ENCODE peak calls at places on chromosomes 3 and 15, in ten cellular contexts. L is lung; U is adipocyte; R is cardiac fibroblast; P is body of pancreas; C is SK-N-SH; V is neural progenitor cell; Y is H7; M is IMR-90; D is Jurkat, Clone E6-1. K is an unnamed sample.

GRCh38 chr3:21645121-21645897 is 105.7 kb downstream of the ZNF385D start:
- DNase-seq in L (no peak), U (peak), R (peak), P (peak), C (peak), V (no peak), Y (no peak), M (peak), D (no peak), K (no peak)

GRCh38 chr3:70086336-70086735 is 86.8 kb downstream of the SAMMSON start:
- DNase-seq in L (no peak), U (no peak), R (no peak), P (no peak), C (no peak), V (no peak), Y (no peak), M (no peak), D (no peak), K (no peak)

GRCh38 chr3:134423153-134423552 is 48.9 kb upstream of the AMOTL2 start:
- DNase-seq in L (no peak), U (peak), R (peak), P (no peak), C (peak), V (peak), Y (peak), M (peak), D (no peak), K (no peak)

GRCh38 chr3:35291837-35292236 is 347.5 kb upstream of the ARPP21 start:
- DNase-seq in L (no peak), U (peak), R (no peak), P (no peak), C (no peak), V (no peak), Y (no peak), M (no peak), D (no peak), K (no peak)

GRCh38 chr3:94146455-94146854 is 83.6 kb downstream of the NSUN3 start:
- DNase-seq in L (no peak), U (no peak), R (no peak), P (peak), C (no peak), V (no peak), Y (no peak), M (no peak), D (no peak), K (no peak)

GRCh38 chr3:69241769-69242168 is 119.4 kb upstream of the LMOD3 start:
- DNase-seq in L (no peak), U (no peak), R (no peak), P (no peak), C (no peak), V (no peak), Y (no peak), M (no peak), D (no peak), K (peak)

GRCh38 chr3:190175490-190175889 is 54.8 kb upstream of the P3H2 start:
- DNase-seq in L (no peak), U (no peak), R (peak), P (no peak), C (no peak), V (peak), Y (no peak), M (peak), D (no peak), K (no peak)

GRCh38 chr3:126468028-126468891 is 7.4 kb downstream of the ZXDC start:
- DNase-seq in L (peak), U (peak), R (peak), P (no peak), C (no peak), V (no peak), Y (no peak), M (peak), D (no peak), K (no peak)

GRCh38 chr15:88982946-88983342 is 69.8 kb upstream of the MFGE8 start:
- DNase-seq in L (no peak), U (no peak), R (no peak), P (no peak), C (no peak), V (no peak), Y (no peak), M (no peak), D (no peak), K (no peak)

GRCh38 chr3:142976621-142977398 is 13.3 kb upstream of the PAQR9 start:
- DNase-seq in L (peak), U (peak), R (peak), P (peak), C (peak), V (no peak), Y (no peak), M (peak), D (no peak), K (no peak)

GRCh38 chr3:128487813-128488635 is 5.0 kb downstream of the GATA2 start:
- DNase-seq in L (peak), U (peak), R (peak), P (peak), C (peak), V (peak), Y (peak), M (peak), D (no peak), K (peak)

GRCh38 chr3:172280406-172281051 is 167.7 kb downstream of the GHSR start:
- DNase-seq in L (no peak), U (peak), R (peak), P (no peak), C (no peak), V (no peak), Y (no peak), M (peak), D (no peak), K (no peak)

GRCh38 chr3:64586977-64587376 is 100.8 kb downstream of the ADAMTS9 start:
- DNase-seq in L (no peak), U (no peak), R (no peak), P (no peak), C (no peak), V (no peak), Y (no peak), M (no peak), D (no peak), K (no peak)

GRCh38 chr3:71684752-71685151 is 40.5 kb downstream of the EIF4E3 start:
- DNase-seq in L (no peak), U (peak), R (peak), P (no peak), C (no peak), V (no peak), Y (no peak), M (peak), D (no peak), K (no peak)

GRCh38 chr3:31295150-31295765 is 237.5 kb upstream of the STT3B start:
- DNase-seq in L (no peak), U (no peak), R (no peak), P (no peak), C (no peak), V (peak), Y (no peak), M (no peak), D (no peak), K (no peak)

GRCh38 chr3:169400874-169401273 is 262.6 kb downstream of the MECOM start:
- DNase-seq in L (no peak), U (no peak), R (no peak), P (no peak), C (no peak), V (no peak), Y (no peak), M (no peak), D (no peak), K (no peak)
- H3K4me3 ChIP-seq in L (no peak), U (no peak), R (no peak), P (no peak), C (no peak), V (no peak), Y (no peak), M (no peak), D (no peak), K (no peak)

DNA sequence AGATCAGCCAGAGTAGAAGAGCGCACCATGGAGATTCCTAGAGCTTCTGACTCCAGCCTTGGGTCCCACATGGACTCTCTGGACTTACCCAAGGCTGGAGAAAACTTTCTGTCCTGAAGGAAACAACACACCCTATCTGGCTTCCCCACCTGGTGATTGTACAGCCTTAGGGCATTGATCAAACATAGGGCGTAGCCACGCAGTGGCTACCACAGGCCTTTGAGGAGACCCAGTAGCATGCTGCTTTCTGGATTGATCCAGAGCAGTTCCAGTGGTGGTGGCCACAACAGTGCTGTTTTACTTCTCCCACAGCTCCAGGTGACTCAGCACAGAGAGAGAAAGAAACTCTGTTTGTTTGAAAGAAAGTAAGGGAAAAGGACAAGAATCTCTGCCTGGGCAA is 23.5 kb downstream of the PYDC2 start:
- DNase-seq in L (no peak), U (no peak), R (no peak), P (no peak), C (no peak), V (no peak), Y (no peak), M (no peak), D (no peak), K (no peak)
- H3K4me3 ChIP-seq in L (no peak), U (no peak), R (no peak), P (no peak), C (no peak), V (no peak), Y (no peak), M (no peak), D (no peak), K (no peak)

GRCh38 chr3:138437281-138437680 is 2.9 kb downstream of the ESYT3 start:
- DNase-seq in L (no peak), U (no peak), R (no peak), P (no peak), C (peak), V (no peak), Y (peak), M (no peak), D (no peak), K (no peak)

GRCh38 chr3:138433892-138434275 is 532 bp upstream of the ESYT3 start:
- DNase-seq in L (no peak), U (no peak), R (no peak), P (no peak), C (no peak), V (no peak), Y (no peak), M (no peak), D (no peak), K (no peak)

GRCh38 chr3:138434276-138434874 is at the start of gene ESYT3:
- DNase-seq in L (peak), U (peak), R (peak), P (peak), C (peak), V (peak), Y (peak), M (peak), D (peak), K (peak)

GRCh38 chr3:138434875-138435772 is 708 bp downstream of the ESYT3 start:
- DNase-seq in L (no peak), U (peak), R (no peak), P (peak), C (peak), V (peak), Y (peak), M (no peak), D (no peak), K (no peak)

DNA sequence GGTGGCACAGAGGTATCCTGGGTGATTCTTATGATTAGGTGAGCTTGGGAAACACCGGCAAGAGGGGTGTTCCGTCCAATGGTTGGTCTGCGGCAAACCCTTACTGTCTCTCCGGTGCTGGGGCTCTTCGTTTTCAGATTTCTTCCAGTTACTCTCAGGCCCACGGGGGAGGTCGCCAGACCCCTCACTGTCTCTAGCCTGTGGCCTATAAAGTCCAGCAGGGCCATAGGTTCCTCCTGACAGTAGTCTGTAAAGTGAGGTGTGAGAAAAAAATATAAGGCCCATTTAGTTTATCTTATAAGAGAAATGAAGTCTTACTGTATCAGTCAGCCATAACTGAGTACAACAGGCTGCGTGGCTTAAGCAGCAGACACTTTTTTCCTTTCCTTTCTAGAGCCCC is 1.4 kb downstream of the ESYT3 start:
- DNase-seq in L (no peak), U (no peak), R (no peak), P (no peak), C (no peak), V (no peak), Y (peak), M (no peak), D (no peak), K (no peak)
- H3K4me3 ChIP-seq in L (peak), U (no peak), R (no peak), P (no peak), C (no peak), V (peak), Y (peak), M (no peak), D (no peak), K (no peak)

DNA sequence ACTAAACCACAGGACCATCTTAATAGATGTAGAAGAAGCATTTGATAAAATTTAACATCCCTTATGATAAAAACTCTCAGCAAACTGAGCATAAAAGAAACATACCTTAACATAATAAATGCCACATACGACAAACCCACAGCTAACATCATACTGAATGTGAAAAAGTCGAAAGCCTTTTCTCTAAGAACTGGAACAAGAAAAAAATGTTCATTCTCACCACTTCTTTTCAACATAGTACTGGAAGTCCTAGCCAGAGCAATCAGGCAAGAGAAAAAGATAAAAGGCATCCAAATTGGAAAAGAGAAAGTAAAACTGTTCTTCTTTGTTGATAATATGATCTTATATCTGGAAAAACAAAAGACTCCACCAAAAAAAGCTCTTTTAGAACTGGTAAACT is 134.2 kb downstream of the RPL22L1 start:
- DNase-seq in L (no peak), U (no peak), R (no peak), P (no peak), C (no peak), V (no peak), Y (no peak), M (no peak), D (no peak), K (no peak)
- H3K4me3 ChIP-seq in L (no peak), U (peak), R (no peak), P (no peak), C (no peak), V (no peak), Y (no peak), M (no peak), D (no peak), K (no peak)

GRCh38 chr3:160195106-160195505 is 30.1 kb upstream of the C3orf80 start:
- DNase-seq in L (no peak), U (no peak), R (no peak), P (no peak), C (no peak), V (no peak), Y (no peak), M (no peak), D (no peak), K (no peak)

GRCh38 chr3:160194438-160194837 is 30.8 kb upstream of the C3orf80 start:
- DNase-seq in L (no peak), U (no peak), R (no peak), P (no peak), C (no peak), V (no peak), Y (no peak), M (no peak), D (no peak), K (no peak)

GRCh38 chr3:160193644-160194192 is 31.5 kb upstream of the C3orf80 start:
- DNase-seq in L (no peak), U (no peak), R (no peak), P (no peak), C (no peak), V (no peak), Y (no peak), M (no peak), D (no peak), K (no peak)

GRCh38 chr3:160196511-160197104 is 28.6 kb upstream of the C3orf80 start:
- DNase-seq in L (no peak), U (no peak), R (peak), P (no peak), C (no peak), V (peak), Y (no peak), M (no peak), D (no peak), K (no peak)

GRCh38 chr3:160192310-160192709 is 32.9 kb upstream of the C3orf80 start:
- DNase-seq in L (no peak), U (no peak), R (no peak), P (no peak), C (no peak), V (no peak), Y (no peak), M (no peak), D (no peak), K (no peak)
- H3K4me3 ChIP-seq in L (no peak), U (no peak), R (no peak), P (no peak), C (no peak), V (no peak), Y (no peak), M (no peak), D (no peak), K (no peak)

GRCh38 chr15:73924258-73924921 is 1.9 kb upstream of the LOXL1 start:
- DNase-seq in L (no peak), U (peak), R (peak), P (no peak), C (no peak), V (peak), Y (peak), M (peak), D (no peak), K (no peak)

GRCh38 chr15:73923156-73923487 is 3.1 kb upstream of the LOXL1 start:
- DNase-seq in L (no peak), U (peak), R (no peak), P (no peak), C (no peak), V (no peak), Y (no peak), M (no peak), D (no peak), K (no peak)

GRCh38 chr15:73921257-73921890 is 4.9 kb upstream of the LOXL1 start:
- DNase-seq in L (no peak), U (no peak), R (no peak), P (no peak), C (no peak), V (no peak), Y (no peak), M (no peak), D (no peak), K (no peak)

GRCh38 chr15:73922186-73923151 is 3.8 kb upstream of the LOXL1 start:
- DNase-seq in L (no peak), U (peak), R (peak), P (no peak), C (no peak), V (peak), Y (peak), M (peak), D (no peak), K (no peak)

DNA sequence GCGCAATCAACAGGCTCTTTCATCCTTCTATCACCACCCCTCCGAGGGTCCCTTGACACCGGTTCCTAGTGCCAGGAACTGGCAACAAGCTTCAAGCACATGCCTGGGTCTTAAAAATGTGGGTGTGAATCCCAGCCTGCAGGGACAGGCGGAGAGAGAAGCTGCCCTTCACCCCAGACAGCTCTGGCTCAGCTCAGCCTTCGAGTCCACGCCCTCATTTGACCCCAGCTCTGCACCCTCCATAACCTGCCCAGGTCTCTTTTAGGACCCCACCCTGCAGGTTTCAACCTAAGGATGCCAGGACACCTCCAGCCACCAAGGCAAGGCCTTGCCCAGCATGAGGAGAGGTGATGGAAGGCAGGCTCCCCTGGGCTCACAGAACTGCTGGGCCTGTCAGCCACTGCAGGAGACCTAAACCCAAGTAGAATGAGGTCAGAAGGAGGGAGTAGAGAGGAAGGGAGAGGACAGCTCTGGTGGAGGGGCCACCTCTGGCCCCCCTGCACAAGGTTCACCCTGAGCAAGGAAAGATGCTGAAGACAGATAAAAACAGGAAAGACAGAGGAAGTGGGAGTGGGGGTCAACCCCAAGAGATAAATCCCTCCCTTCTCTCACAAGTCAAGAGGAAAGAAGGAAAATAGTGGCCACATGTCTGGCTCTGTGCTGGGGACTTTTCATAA is 2.6 kb upstream of the LOXL1 start:
- DNase-seq in L (no peak), U (no peak), R (no peak), P (no peak), C (no peak), V (no peak), Y (no peak), M (no peak), D (no peak), K (no peak)
- H3K4me3 ChIP-seq in L (no peak), U (peak), R (no peak), P (no peak), C (peak), V (no peak), Y (no peak), M (no peak), D (no peak), K (no peak)

DNA sequence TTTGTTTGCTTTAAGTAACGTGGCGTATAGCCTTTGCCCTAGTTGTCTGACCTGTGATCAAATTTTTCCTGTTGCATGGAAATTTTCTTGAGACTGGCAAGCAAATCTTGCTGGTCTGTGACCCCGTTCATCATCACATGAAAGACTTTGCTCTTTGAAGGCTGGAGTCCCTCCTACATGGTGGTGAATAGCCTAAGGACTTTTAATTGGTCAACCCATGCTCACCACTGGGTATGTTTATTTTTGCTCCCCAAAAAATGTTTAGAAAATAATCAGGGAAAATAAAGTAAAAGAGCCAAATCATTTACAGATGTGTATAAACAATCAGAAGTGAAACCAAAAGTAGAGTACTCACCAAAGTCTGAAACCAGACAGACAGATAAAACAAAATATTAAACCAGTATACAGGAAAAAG is 1075.3 kb upstream of the ALCAM start:
- DNase-seq in L (no peak), U (peak), R (no peak), P (no peak), C (no peak), V (peak), Y (no peak), M (no peak), D (no peak), K (peak)
- H3K4me3 ChIP-seq in L (no peak), U (peak), R (peak), P (no peak), C (peak), V (no peak), Y (no peak), M (peak), D (no peak), K (peak)

GRCh38 chr15:76996526-76997401 is 1.8 kb downstream of the PSTPIP1 start:
- DNase-seq in L (no peak), U (no peak), R (peak), P (no peak), C (peak), V (no peak), Y (no peak), M (peak), D (no peak), K (no peak)
- H3K4me3 ChIP-seq in L (no peak), U (no peak), R (no peak), P (no peak), C (no peak), V (no peak), Y (no peak), M (no peak), D (no peak), K (no peak)

GRCh38 chr3:12396475-12396874 is 87.8 kb upstream of the TSEN2 start:
- DNase-seq in L (no peak), U (no peak), R (no peak), P (no peak), C (no peak), V (no peak), Y (no peak), M (no peak), D (no peak), K (no peak)

GRCh38 chr3:12395349-12396012 is 88.8 kb upstream of the TSEN2 start:
- DNase-seq in L (no peak), U (peak), R (no peak), P (no peak), C (no peak), V (no peak), Y (no peak), M (peak), D (no peak), K (peak)

GRCh38 chr3:12401208-12401607 is 83.1 kb upstream of the TSEN2 start:
- DNase-seq in L (no peak), U (no peak), R (no peak), P (no peak), C (no peak), V (no peak), Y (no peak), M (no peak), D (no peak), K (no peak)

GRCh38 chr3:12400795-12401194 is 83.5 kb upstream of the TSEN2 start:
- DNase-seq in L (no peak), U (peak), R (peak), P (no peak), C (no peak), V (no peak), Y (no peak), M (peak), D (no peak), K (no peak)

GRCh38 chr3:12399226-12399625 is 85.1 kb upstream of the TSEN2 start:
- DNase-seq in L (no peak), U (no peak), R (no peak), P (no peak), C (no peak), V (no peak), Y (no peak), M (no peak), D (no peak), K (no peak)
- H3K4me3 ChIP-seq in L (no peak), U (no peak), R (no peak), P (no peak), C (no peak), V (no peak), Y (no peak), M (no peak), D (no peak), K (no peak)

K was measured in MM.1S.